ENCODE peak calls at places on chromosomes 3 and 15, in four cellular contexts. A is fibroblast of lung; D is CD8-positive, alpha-beta T cell; S is lower lobe of right lung. I is an unnamed sample.
A peak's percentile ranks its signal among the peaks of the same experiment; 100 is the strongest.

GRCh38 chr15:31345606-31346366 is 19.2 kb downstream of the KLF13 start:
- DNase-seq in A (no peak), D (no peak), S (no peak), I (no peak)

GRCh38 chr3:144053121-144053520 is 81.5 kb downstream of the DIPK2A start:
- DNase-seq in A (peak; percentile 72), S (no peak), D (no peak), I (no peak)

GRCh38 chr3:114418724-114419543 is 125.1 kb downstream of the TIGIT start:
- DNase-seq in D (peak; percentile 6), S (no peak), A (peak; percentile 81), I (peak; percentile 13)

GRCh38 chr3:146476094-146476740 is 6.9 kb upstream of the PLSCR2 start:
- DNase-seq in S (no peak), A (no peak), D (no peak), I (no peak)

GRCh38 chr3:186461141-186461540 is 83.0 kb downstream of the CRYGS start:
- DNase-seq in A (peak; percentile 86), S (no peak), D (no peak), I (no peak)

GRCh38 chr15:70227122-70227521 is 129.4 kb upstream of the TLE3 start:
- DNase-seq in D (no peak), S (no peak), A (no peak), I (no peak)

GRCh38 chr15:60438626-60439025 is 40.3 kb downstream of the ICE2 start:
- DNase-seq in S (no peak), D (no peak), A (no peak), I (no peak)

GRCh38 chr15:20644026-20644425 is 102.4 kb upstream of the GOLGA6L6 start:
- DNase-seq in A (no peak), S (no peak), D (no peak), I (no peak)

GRCh38 chr3:60577601-60578000 is 673.7 kb downstream of the FHIT start:
- DNase-seq in D (no peak), A (no peak), S (no peak), I (no peak)

GRCh38 chr15:92733934-92734521 is 78.5 kb upstream of the FAM174B start:
- DNase-seq in D (peak; percentile 22), A (peak; percentile 55), S (peak; percentile 53), I (no peak)

GRCh38 chr3:191882289-191882688 is 421.3 kb downstream of the PYDC2 start:
- DNase-seq in A (peak; percentile 70), S (no peak), D (no peak), I (no peak)

GRCh38 chr15:45892182-45892581 is 257.4 kb downstream of the SQOR start:
- DNase-seq in D (no peak), S (no peak), A (no peak), I (no peak)

GRCh38 chr3:108136888-108137814 is 46.3 kb upstream of the CD47 start:
- DNase-seq in D (no peak), S (no peak), A (no peak), I (no peak)

GRCh38 chr15:77009646-77010311 is 14.9 kb downstream of the PSTPIP1 start:
- DNase-seq in A (no peak), D (no peak), S (no peak), I (peak; percentile 18)

GRCh38 chr3:156448300-156448699 is 106.6 kb downstream of the SSR3 start:
- DNase-seq in S (no peak), D (peak; percentile 27), A (peak; percentile 29), I (peak; percentile 13)

GRCh38 chr3:185726254-185726967 is 98.4 kb downstream of the IGF2BP2 start:
- DNase-seq in A (no peak), S (no peak), D (no peak), I (no peak)

GRCh38 chr3:24363242-24363641 is 131.4 kb downstream of the THRB start:
- DNase-seq in A (no peak), S (no peak), D (no peak), I (no peak)

GRCh38 chr15:91572110-91572509 is 281.4 kb upstream of the SLCO3A1 start:
- DNase-seq in A (peak; percentile 78), D (no peak), S (no peak), I (no peak)

GRCh38 chr15:62600376-62600775 is 435.3 kb upstream of the C2CD4B start:
- DNase-seq in S (no peak), D (no peak), A (no peak), I (no peak)

GRCh38 chr3:145882416-145882815 is 278.6 kb downstream of the PLOD2 start:
- DNase-seq in A (peak; percentile 39), S (no peak), D (no peak), I (no peak)

GRCh38 chr15:26590673-26591072 is 182.2 kb downstream of the GABRB3 start:
- DNase-seq in S (no peak), D (no peak), A (peak; percentile 1), I (no peak)

GRCh38 chr15:63997715-63998442 is 48.4 kb downstream of the DAPK2 start:
- DNase-seq in S (no peak), D (no peak), A (no peak), I (no peak)

GRCh38 chr3:103393395-103394186 is 958.8 kb downstream of the ZPLD1 start:
- DNase-seq in D (no peak), S (no peak), A (peak; percentile 67), I (no peak)

GRCh38 chr3:196207833-196208607 is 3.2 kb downstream of the ZDHHC19 start:
- DNase-seq in D (peak; percentile 66), A (no peak), S (peak; percentile 86), I (peak; percentile 66)

GRCh38 chr3:19229086-19229485 is 80.8 kb downstream of the KCNH8 start:
- DNase-seq in S (no peak), D (no peak), A (no peak), I (no peak)

GRCh38 chr3:132587401-132587800 is 9.7 kb upstream of the ACKR4 start:
- DNase-seq in D (no peak), S (no peak), A (no peak), I (no peak)

GRCh38 chr15:63986185-63986680 is 60.1 kb downstream of the DAPK2 start:
- DNase-seq in S (no peak), D (no peak), A (no peak), I (no peak)

GRCh38 chr3:108806316-108806715 is 16.3 kb upstream of the TRAT1 start:
- DNase-seq in A (no peak), S (no peak), D (no peak), I (no peak)

GRCh38 chr3:18657858-18658820 is 233.0 kb upstream of the SATB1 start:
- DNase-seq in A (no peak), S (no peak), D (no peak), I (no peak)

GRCh38 chr3:89742546-89742945 is 635.1 kb downstream of the EPHA3 start:
- DNase-seq in D (no peak), A (no peak), S (no peak), I (no peak)

GRCh38 chr3:194995334-194995733 is 275.6 kb downstream of the XXYLT1 start:
- DNase-seq in D (no peak), S (no peak), A (no peak), I (no peak)

GRCh38 chr3:17749281-17749680 is 6.8 kb upstream of the TBC1D5 start:
- DNase-seq in S (no peak), A (no peak), D (no peak), I (no peak)

GRCh38 chr15:70854669-70854976 is 666 bp upstream of the LARP6 start:
- DNase-seq in S (no peak), A (peak; percentile 61), D (no peak), I (no peak)

GRCh38 chr3:187518207-187518606 is 150.0 kb downstream of the RTP4 start:
- DNase-seq in S (no peak), D (no peak), A (no peak), I (no peak)

GRCh38 chr15:38401716-38402115 is 52.2 kb upstream of the FAM98B start:
- DNase-seq in A (peak; percentile 27), D (no peak), S (no peak), I (no peak)

GRCh38 chr15:70289191-70289955 is 191.7 kb upstream of the TLE3 start:
- DNase-seq in S (peak; percentile 68), A (peak; percentile 83), D (no peak), I (no peak)

GRCh38 chr3:21158801-21159564 is 592.0 kb downstream of the ZNF385D start:
- DNase-seq in A (peak; percentile 26), D (no peak), S (no peak), I (no peak)
- H3K9me3 ChIP-seq in A (no peaks in the 10 kb centered on the region), D (no peaks in the 10 kb centered on the region), S (no peaks in the 10 kb centered on the region), I (peaks cover 25% of the 10 kb centered on the region)

DNA sequence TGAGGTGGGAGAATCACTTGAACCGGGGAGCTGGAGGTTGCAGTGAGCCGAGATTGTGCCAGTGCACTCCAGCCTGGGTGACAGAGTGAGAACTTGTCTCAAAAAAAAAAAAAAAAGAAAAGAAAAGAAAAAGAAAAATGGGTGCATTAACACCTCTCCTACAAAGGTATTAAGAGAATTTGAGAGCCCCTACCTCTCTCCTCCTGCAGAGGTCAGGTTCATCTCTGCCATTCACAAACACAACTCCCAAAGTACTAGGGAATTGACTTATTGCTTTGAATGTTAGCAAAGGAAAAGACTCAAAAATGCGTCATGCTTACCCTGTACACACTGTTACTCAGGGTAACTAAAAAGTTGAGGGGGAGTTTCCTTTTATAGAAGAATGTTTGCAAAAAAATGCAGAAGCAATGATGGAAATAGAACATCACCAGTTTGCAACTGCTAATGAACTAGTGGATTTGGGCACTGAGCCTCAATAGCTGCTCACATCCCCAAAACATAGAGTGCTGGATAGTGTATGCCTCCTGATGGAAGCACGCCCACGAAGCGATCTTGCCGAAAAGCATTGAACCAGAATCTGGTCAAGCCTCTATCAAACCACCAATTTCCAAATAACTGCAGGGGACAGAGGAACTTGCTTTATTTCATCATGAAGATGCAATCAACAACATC is 15.5 kb upstream of the LYZL4 start:
- DNase-seq in S (no peak), A (no peak), D (no peak), I (no peak)
- H3K4me3 ChIP-seq in S (no peak overlapping the region), A (no peak overlapping the region), D (no peak overlapping the region), I (no peak overlapping the region)

DNA sequence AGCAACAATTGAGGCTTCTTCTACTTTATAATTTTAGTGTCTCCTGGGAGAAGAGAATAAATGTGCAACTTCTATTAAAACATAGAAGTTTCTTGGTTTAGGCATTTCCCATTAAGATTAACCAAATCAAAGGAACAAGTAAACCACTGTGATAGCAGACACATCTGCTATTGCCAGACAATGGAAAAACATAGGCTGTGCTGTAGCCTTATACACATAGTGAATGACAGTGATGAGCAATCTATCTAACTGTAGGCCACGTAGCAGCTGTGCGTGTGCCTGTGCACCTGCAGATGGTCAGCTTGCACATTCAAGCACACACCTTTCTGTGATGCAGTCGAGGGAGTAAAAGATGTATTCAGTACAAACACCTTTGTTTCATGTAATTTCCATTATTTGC is 32.7 kb downstream of the GNB4 start:
- DNase-seq in S (no peak), D (no peak), A (no peak), I (no peak)
- H3K9me3 ChIP-seq in S (no peaks in the 10 kb centered on the region), D (no peaks in the 10 kb centered on the region), A (no peaks in the 10 kb centered on the region), I (no peaks in the 10 kb centered on the region)

DNA sequence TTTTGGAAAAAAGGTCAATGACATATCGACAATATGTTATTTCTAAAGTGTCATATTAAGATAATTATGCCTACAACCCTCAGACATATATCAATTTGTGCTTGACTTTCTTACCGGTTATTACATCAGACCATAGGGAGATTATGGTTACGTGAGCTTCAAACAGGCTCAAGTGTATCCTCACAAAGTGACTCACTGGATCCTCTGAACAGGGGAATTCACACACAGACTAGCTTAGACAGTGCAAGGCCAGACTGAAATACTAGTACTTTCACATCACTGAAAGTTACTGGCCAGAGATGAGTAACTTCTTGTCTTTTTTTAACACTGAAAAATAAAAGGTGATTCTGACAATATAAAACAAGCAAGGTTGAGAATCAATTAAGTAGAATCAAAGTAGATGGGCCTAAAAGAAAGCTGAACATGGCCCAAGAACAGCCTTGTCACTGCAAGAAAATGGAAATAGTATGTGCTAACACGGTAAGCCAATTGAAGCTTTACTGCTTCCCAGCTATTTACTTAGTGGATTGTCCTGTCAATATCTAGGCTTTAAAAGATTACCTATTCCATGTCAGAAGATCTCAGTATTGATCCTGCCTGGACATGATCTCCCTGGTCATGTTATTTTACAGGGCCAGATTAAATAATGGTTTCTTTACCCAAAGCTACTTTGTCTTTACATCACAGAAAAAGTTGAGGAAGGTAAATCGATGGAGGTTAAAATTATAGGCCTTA is 848.6 kb downstream of the ROBO1 start:
- DNase-seq in S (no peak), D (no peak), A (peak; percentile 92), I (no peak)
- H3K4me3 ChIP-seq in S (no peak overlapping the region), D (no peak overlapping the region), A (no peak overlapping the region), I (no peak overlapping the region)

I was measured in mucosa of descending colon.